ENCODE peak calls at places on chromosomes 16 and 17, in five cellular contexts. One of them, this sample, is unnamed.

GRCh38 chr16:61858996-61859395 is 177.2 kb downstream of the CDH8 start:
- DNase-seq in NCI-H1105 treated with DMSO at 0.1 percent for 48 hours: no peak
- DNase-seq in MG63: no peak
- DNase-seq in T1000: no peak
- DNase-seq in HCT116: no peak
- DNase-seq in this sample: peak; percentile 29

GRCh38 chr17:42871647-42872046 is 20.6 kb downstream of the AOC3 start:
- DNase-seq in T1000: no peak
- DNase-seq in HCT116: no peak
- DNase-seq in MG63: no peak
- DNase-seq in NCI-H1105 treated with DMSO at 0.1 percent for 48 hours: no peak
- DNase-seq in this sample: no peak

GRCh38 chr17:30137158-30137557 is 20.5 kb downstream of the NSRP1 start:
- DNase-seq in HCT116: no peak
- DNase-seq in NCI-H1105 treated with DMSO at 0.1 percent for 48 hours: no peak
- DNase-seq in MG63: no peak
- DNase-seq in T1000: no peak
- DNase-seq in this sample: no peak

GRCh38 chr17:9905902-9906301 is 831 bp upstream of the RCVRN start:
- DNase-seq in MG63: peak; percentile 52
- DNase-seq in NCI-H1105 treated with DMSO at 0.1 percent for 48 hours: no peak
- DNase-seq in HCT116: peak; percentile 26
- DNase-seq in T1000: no peak
- DNase-seq in this sample: peak; percentile 35

GRCh38 chr16:29306953-29307597 is 99.4 kb downstream of the NPIPB11 start:
- DNase-seq in MG63: peak; percentile 23
- DNase-seq in HCT116: no peak
- DNase-seq in NCI-H1105 treated with DMSO at 0.1 percent for 48 hours: no peak
- DNase-seq in T1000: peak; percentile 37
- DNase-seq in this sample: no peak

GRCh38 chr16:2902337-2903130 is 9.2 kb upstream of the FLYWCH1 start:
- DNase-seq in MG63: no peak
- DNase-seq in NCI-H1105 treated with DMSO at 0.1 percent for 48 hours: no peak
- DNase-seq in HCT116: no peak
- DNase-seq in T1000: no peak
- DNase-seq in this sample: no peak

GRCh38 chr17:21680366-21680765 is 12.0 kb upstream of the KCNJ18 start:
- DNase-seq in HCT116: no peak
- DNase-seq in MG63: no peak
- DNase-seq in T1000: no peak
- DNase-seq in NCI-H1105 treated with DMSO at 0.1 percent for 48 hours: no peak
- DNase-seq in this sample: no peak

GRCh38 chr17:65514082-65514481 is 47.4 kb downstream of the AXIN2 start:
- DNase-seq in T1000: no peak
- DNase-seq in MG63: peak; percentile 93
- DNase-seq in HCT116: no peak
- DNase-seq in NCI-H1105 treated with DMSO at 0.1 percent for 48 hours: no peak
- DNase-seq in this sample: peak; percentile 45

GRCh38 chr16:50616883-50617629 is 64.1 kb downstream of the SNX20 start:
- DNase-seq in T1000: no peak
- DNase-seq in HCT116: no peak
- DNase-seq in MG63: peak; percentile 18
- DNase-seq in NCI-H1105 treated with DMSO at 0.1 percent for 48 hours: no peak
- DNase-seq in this sample: peak; percentile 48

GRCh38 chr16:35497399-35497798 is 2038.0 kb downstream of the TP53TG3F start:
- DNase-seq in MG63: no peak
- DNase-seq in T1000: no peak
- DNase-seq in HCT116: no peak
- DNase-seq in NCI-H1105 treated with DMSO at 0.1 percent for 48 hours: no peak
- DNase-seq in this sample: no peak

GRCh38 chr17:45639297-45639849 is 144.7 kb upstream of the CRHR1 start:
- DNase-seq in T1000: no peak
- DNase-seq in HCT116: no peak
- DNase-seq in MG63: no peak
- DNase-seq in NCI-H1105 treated with DMSO at 0.1 percent for 48 hours: no peak
- DNase-seq in this sample: no peak

GRCh38 chr17:74892013-74892841 is 1.2 kb downstream of the FADS6 start:
- DNase-seq in MG63: peak; percentile 31
- DNase-seq in T1000: no peak
- DNase-seq in HCT116: no peak
- DNase-seq in NCI-H1105 treated with DMSO at 0.1 percent for 48 hours: peak; percentile 4
- DNase-seq in this sample: no peak

GRCh38 chr17:56594528-56595418 is 1.3 kb downstream of the NOG start:
- DNase-seq in NCI-H1105 treated with DMSO at 0.1 percent for 48 hours: no peak
- DNase-seq in MG63: peak; percentile 43
- DNase-seq in T1000: no peak
- DNase-seq in HCT116: no peak
- DNase-seq in this sample: peak; percentile 45

GRCh38 chr16:21963887-21964286 is 10.7 kb downstream of the UQCRC2 start:
- DNase-seq in HCT116: no peak
- DNase-seq in T1000: no peak
- DNase-seq in MG63: no peak
- DNase-seq in NCI-H1105 treated with DMSO at 0.1 percent for 48 hours: no peak
- DNase-seq in this sample: no peak

GRCh38 chr16:83996481-83997252 is 28.6 kb downstream of the NECAB2 start:
- DNase-seq in MG63: no peak
- DNase-seq in T1000: no peak
- DNase-seq in HCT116: no peak
- DNase-seq in NCI-H1105 treated with DMSO at 0.1 percent for 48 hours: no peak
- DNase-seq in this sample: no peak

GRCh38 chr17:20948984-20949777 is 93.6 kb downstream of the USP22 start:
- DNase-seq in NCI-H1105 treated with DMSO at 0.1 percent for 48 hours: no peak
- DNase-seq in MG63: no peak
- DNase-seq in HCT116: no peak
- DNase-seq in T1000: no peak
- DNase-seq in this sample: no peak

GRCh38 chr17:80034977-80035686 is 540 bp downstream of the TBC1D16 start:
- DNase-seq in HCT116: no peak
- DNase-seq in T1000: no peak
- DNase-seq in MG63: peak; percentile 33
- DNase-seq in NCI-H1105 treated with DMSO at 0.1 percent for 48 hours: no peak
- DNase-seq in this sample: peak; percentile 60

GRCh38 chr17:2027528-2028233 is 2.3 kb upstream of the DPH1 start:
- DNase-seq in MG63: no peak
- DNase-seq in NCI-H1105 treated with DMSO at 0.1 percent for 48 hours: no peak
- DNase-seq in HCT116: no peak
- DNase-seq in T1000: no peak
- DNase-seq in this sample: no peak

GRCh38 chr17:2909853-2910234 is 113.6 kb downstream of the RAP1GAP2 start:
- DNase-seq in HCT116: no peak
- DNase-seq in MG63: no peak
- DNase-seq in T1000: no peak
- DNase-seq in NCI-H1105 treated with DMSO at 0.1 percent for 48 hours: no peak
- DNase-seq in this sample: peak; percentile 64

GRCh38 chr17:48322060-48322459 is 108.0 kb downstream of the SKAP1 start:
- DNase-seq in MG63: no peak
- DNase-seq in NCI-H1105 treated with DMSO at 0.1 percent for 48 hours: no peak
- DNase-seq in HCT116: no peak
- DNase-seq in T1000: no peak
- DNase-seq in this sample: no peak

GRCh38 chr17:57747221-57748017 is 2.3 kb upstream of the CCDC182 start:
- DNase-seq in HCT116: peak; percentile 76
- DNase-seq in MG63: no peak
- DNase-seq in T1000: no peak
- DNase-seq in NCI-H1105 treated with DMSO at 0.1 percent for 48 hours: peak; percentile 87
- DNase-seq in this sample: peak; percentile 80

GRCh38 chr17:63519116-63519881 is 3.9 kb upstream of the KCNH6 start:
- DNase-seq in T1000: no peak
- DNase-seq in NCI-H1105 treated with DMSO at 0.1 percent for 48 hours: no peak
- DNase-seq in MG63: no peak
- DNase-seq in HCT116: no peak
- DNase-seq in this sample: no peak

GRCh38 chr17:73613271-73613941 is 30.8 kb downstream of the SDK2 start:
- DNase-seq in NCI-H1105 treated with DMSO at 0.1 percent for 48 hours: no peak
- DNase-seq in MG63: no peak
- DNase-seq in HCT116: no peak
- DNase-seq in T1000: no peak
- DNase-seq in this sample: no peak

GRCh38 chr16:68995011-68995504 is 110.4 kb upstream of the HAS3 start:
- DNase-seq in NCI-H1105 treated with DMSO at 0.1 percent for 48 hours: no peak
- DNase-seq in T1000: peak; percentile 2
- DNase-seq in MG63: peak; percentile 47
- DNase-seq in HCT116: peak; percentile 80
- DNase-seq in this sample: peak; percentile 32

GRCh38 chr16:5709889-5710288 is 612.3 kb upstream of the EEF2KMT start:
- DNase-seq in T1000: no peak
- DNase-seq in MG63: peak; percentile 16
- DNase-seq in HCT116: no peak
- DNase-seq in NCI-H1105 treated with DMSO at 0.1 percent for 48 hours: no peak
- DNase-seq in this sample: peak; percentile 44